ENCODE peak calls at places on chromosomes 12 and 14, in nine cellular contexts. E is substantia nigra; Q is GM12865; O is smooth muscle cell of the brain vasculature; M is activated B cell treated with CpG ODN at 0.5 μM for 24 hours; D is mucosa of descending colon; B is T follicular helper cell; T is CD4-positive, alpha-beta T cell; W is iris pigment epithelial cell. V is an unnamed sample.

GRCh38 chr12:116121453-116121871 is 156.0 kb downstream of the MED13L start:
- DNase-seq in B (no peak), D (no peak), M (no peak), E (no peak), T (no peak), W (peak; percentile 80), O (no peak), Q (no peak), V (no peak)

GRCh38 chr14:103562385-103563088 is at the start of the genes BAG5 and COA8:
- DNase-seq in D (peak; percentile 89), B (peak; percentile 77), M (peak; percentile 89), T (peak; percentile 77), Q (peak; percentile 93), W (peak; percentile 84), E (peak; percentile 88), O (peak; percentile 47), V (peak; percentile 88)

GRCh38 chr14:56005580-56006053 is 112.6 kb upstream of the PELI2 start:
- DNase-seq in Q (peak; percentile 56), T (no peak), D (no peak), W (no peak), E (no peak), O (no peak), M (no peak), B (no peak), V (no peak)

GRCh38 chr12:100942984-100943749 is 148.6 kb downstream of the ANO4 start:
- DNase-seq in W (peak; percentile 44), D (no peak), O (no peak), E (no peak), T (no peak), B (no peak), M (no peak), Q (no peak), V (no peak)

GRCh38 chr12:13007496-13008233 is 7.6 kb upstream of the HEBP1 start:
- DNase-seq in E (no peak), Q (no peak), O (no peak), W (no peak), T (no peak), D (no peak), M (no peak), B (no peak), V (no peak)

GRCh38 chr14:80059041-80059440 is 152.3 kb downstream of the DIO2 start:
- DNase-seq in W (peak; percentile 51), Q (no peak), B (no peak), D (no peak), O (no peak), E (no peak), M (no peak), T (no peak), V (no peak)

GRCh38 chr14:99274346-99275221 is 2.6 kb upstream of the BCL11B start:
- DNase-seq in E (no peak), M (no peak), Q (peak; percentile 45), W (peak; percentile 53), B (no peak), D (peak; percentile 78), T (no peak), O (no peak), V (peak; percentile 75)

GRCh38 chr14:53183611-53184010 is 30.5 kb upstream of the DDHD1 start:
- DNase-seq in Q (no peak), W (peak; percentile 13), B (no peak), O (no peak), T (no peak), E (no peak), D (no peak), M (no peak), V (no peak)

GRCh38 chr12:41151789-41152188 is 36.3 kb upstream of the PDZRN4 start:
- DNase-seq in E (no peak), B (no peak), Q (no peak), D (no peak), T (no peak), M (no peak), O (no peak), W (peak; percentile 51), V (no peak)

GRCh38 chr14:56189306-56189705 is 71.1 kb downstream of the PELI2 start:
- DNase-seq in Q (no peak), W (peak; percentile 69), M (no peak), D (no peak), T (no peak), E (no peak), B (no peak), O (no peak), V (no peak)

GRCh38 chr14:103198429-103199140 is 75.3 kb downstream of the TNFAIP2 start:
- DNase-seq in B (no peak), D (no peak), Q (no peak), O (no peak), T (no peak), W (peak; percentile 90), M (no peak), E (no peak), V (no peak)

GRCh38 chr12:64088431-64089349 is 133.4 kb downstream of the KICS2 start:
- DNase-seq in E (no peak), B (no peak), D (peak; percentile 80), W (peak; percentile 96), M (no peak), O (peak; percentile 54), Q (peak; percentile 10), T (no peak), V (peak; percentile 65)

GRCh38 chr12:98211914-98212695 is 303.3 kb upstream of the TMPO start:
- DNase-seq in D (no peak), E (no peak), T (no peak), B (no peak), M (no peak), O (no peak), Q (no peak), W (peak; percentile 53), V (no peak)

GRCh38 chr12:78271546-78271945 is 440.9 kb downstream of the NAV3 start:
- DNase-seq in W (peak; percentile 55), T (no peak), D (no peak), Q (no peak), E (no peak), O (no peak), B (no peak), M (no peak), V (no peak)

GRCh38 chr14:103538291-103539055 is 9.5 kb downstream of the TRMT61A start:
- DNase-seq in W (no peak), B (no peak), Q (no peak), D (no peak), O (no peak), M (no peak), T (no peak), E (no peak), V (no peak)

GRCh38 chr12:77377116-77377515 is 311.7 kb upstream of the E2F7 start:
- DNase-seq in W (peak; percentile 45), B (no peak), O (no peak), D (no peak), Q (no peak), M (no peak), E (no peak), T (no peak), V (no peak)